ENCODE peak calls at places on chromosomes 3 and 15, in five cellular contexts. I is NCI-H524; F is iPS DF 19.7; J is H4; W is stimulated activated CD8-positive, alpha-beta memory T cell treated with anti-CD3 and anti-CD28 coated beads, Interleukin-7, amount 100 ng/mL, for 1 hour. R is an unnamed sample.

GRCh38 chr3:179108091-179108490 is 36.5 kb upstream of the ZMAT3 start:
- DNase-seq in I (no peak), F (no peak), J (no peak), W (no peak), R (no peak)

GRCh38 chr3:148546959-148547358 is 150.7 kb upstream of the AGTR1 start:
- DNase-seq in I (no peak), F (no peak), J (no peak), W (no peak), R (no peak)

GRCh38 chr3:34175636-34176186 is 377.3 kb downstream of the PDCD6IP start:
- DNase-seq in I (no peak), F (no peak), J (no peak), W (no peak), R (no peak)

GRCh38 chr15:75924576-75924975 is 20.9 kb downstream of the FBXO22 start:
- DNase-seq in I (no peak), F (no peak), J (no peak), W (no peak), R (no peak)

GRCh38 chr3:106030620-106030945 is 161.8 kb upstream of the CBLB start:
- DNase-seq in I (no peak), F (no peak), J (no peak), W (no peak), R (no peak)

GRCh38 chr3:175456496-175456895 is 597.4 kb downstream of the NAALADL2 start:
- DNase-seq in I (no peak), F (no peak), J (no peak), W (no peak), R (no peak)

GRCh38 chr3:41202834-41203345 is 3.6 kb downstream of the CTNNB1 start:
- DNase-seq in I (no peak), F (no peak), J (peak), W (no peak), R (no peak)

GRCh38 chr3:59251899-59252298 is 202.1 kb upstream of the CFAP20DC start:
- DNase-seq in I (no peak), F (no peak), J (peak), W (no peak), R (no peak)

GRCh38 chr3:8869613-8870012 is 93.7 kb downstream of the RAD18 start:
- DNase-seq in I (no peak), F (no peak), J (peak), W (no peak), R (no peak)

GRCh38 chr3:179775416-179776122 is 122.7 kb downstream of the USP13 start:
- DNase-seq in I (no peak), F (no peak), J (no peak), W (no peak), R (no peak)

GRCh38 chr3:63193647-63194046 is 84.5 kb upstream of the SYNPR start:
- DNase-seq in I (peak), F (no peak), J (peak), W (no peak), R (no peak)

GRCh38 chr15:47415539-47415971 is 301.8 kb upstream of the SEMA6D start:
- DNase-seq in I (no peak), F (no peak), J (no peak), W (no peak), R (no peak)

GRCh38 chr3:196431193-196432136 is 762 bp downstream of the UBXN7 start:
- DNase-seq in I (no peak), F (no peak), J (peak), W (no peak), R (no peak)

GRCh38 chr3:138271189-138271794 is 58.4 kb downstream of the NME9 start:
- DNase-seq in I (no peak), F (no peak), J (no peak), W (no peak), R (no peak)

GRCh38 chr3:9168230-9168629 is 81.2 kb downstream of the SRGAP3 start:
- DNase-seq in I (no peak), F (peak), J (no peak), W (no peak), R (no peak)

GRCh38 chr3:99659032-99659431 is 20.6 kb downstream of the COL8A1 start:
- DNase-seq in I (no peak), F (no peak), J (peak), W (no peak), R (no peak)

GRCh38 chr3:108406063-108406660 is 104.2 kb downstream of the MYH15 start:
- DNase-seq in I (no peak), F (no peak), J (no peak), W (no peak), R (no peak)

GRCh38 chr3:61805510-61806080 is 244.2 kb downstream of the PTPRG start:
- DNase-seq in I (no peak), F (no peak), J (no peak), W (no peak), R (no peak)

GRCh38 chr15:65856821-65857455 is 12.4 kb upstream of the RAB11A start:
- DNase-seq in I (peak), F (no peak), J (peak), W (peak), R (no peak)

GRCh38 chr15:68818088-68818670 is 2.5 kb downstream of the ANP32A start:
- DNase-seq in I (peak), F (no peak), J (peak), W (no peak), R (no peak)

GRCh38 chr3:197367081-197367780 is 68.8 kb upstream of the DLG1 start:
- DNase-seq in I (peak), F (no peak), J (peak), W (no peak), R (no peak)

GRCh38 chr15:83926116-83926515 is 272.2 kb downstream of the ADAMTSL3 start:
- DNase-seq in I (no peak), F (no peak), J (no peak), W (no peak), R (no peak)

GRCh38 chr3:184798120-184798519 is 13.8 kb upstream of the VPS8 start:
- DNase-seq in I (no peak), F (no peak), J (no peak), W (no peak), R (no peak)

GRCh38 chr15:89167267-89168176 is 53.9 kb downstream of the RLBP1 start:
- DNase-seq in I (no peak), F (no peak), J (peak), W (no peak), R (no peak)

GRCh38 chr15:64349375-64349774 is 6.6 kb downstream of the CSNK1G1 start:
- DNase-seq in I (no peak), F (no peak), J (no peak), W (no peak), R (no peak)

GRCh38 chr3:127410137-127410488 is 122.3 kb upstream of the PRR20G start:
- DNase-seq in I (no peak), F (no peak), J (no peak), W (no peak), R (no peak)

GRCh38 chr3:188385295-188385694 is 231.3 kb downstream of the LPP start:
- DNase-seq in I (no peak), F (no peak), J (no peak), W (no peak), R (no peak)

GRCh38 chr3:194098036-194098871 is 37.7 kb upstream of the HES1 start:
- DNase-seq in I (no peak), F (no peak), J (no peak), W (no peak), R (no peak)

GRCh38 chr3:23882487-23882918 is 34.3 kb downstream of the NKIRAS1 start:
- DNase-seq in I (no peak), F (no peak), J (no peak), W (no peak), R (no peak)

GRCh38 chr15:77633134-77633912 is 611 bp upstream of the LINGO1 start:
- DNase-seq in I (peak), F (no peak), J (peak), W (peak), R (peak)

GRCh38 chr3:86438544-86438943 is 552.4 kb downstream of the VGLL3 start:
- DNase-seq in I (no peak), F (no peak), J (no peak), W (no peak), R (no peak)

GRCh38 chr3:124059580-124059979 is 67.7 kb upstream of the ROPN1 start:
- DNase-seq in I (no peak), F (no peak), J (peak), W (no peak), R (no peak)

GRCh38 chr3:105334138-105334882 is 32.4 kb upstream of the ALCAM start:
- DNase-seq in I (no peak), F (no peak), J (no peak), W (no peak), R (no peak)

GRCh38 chr15:68420186-68420684 is 11.7 kb downstream of the ITGA11 start:
- DNase-seq in I (no peak), F (no peak), J (no peak), W (no peak), R (no peak)

GRCh38 chr3:196168808-196169391 is 42.3 kb downstream of the ZDHHC19 start:
- DNase-seq in I (no peak), F (no peak), J (no peak), W (no peak), R (no peak)